ENCODE peak calls at places on chromosome 19, in five cellular contexts. One of them, this sample, is unnamed.

GRCh38 chr19:13014101-13014920 is 19.0 kb downstream of the NFIX start:
- DNase-seq in SK-N-SH: no peak
- DNase-seq in HCT116: no peak
- DNase-seq in GM23338: peak; percentile 70
- DNase-seq in PC-9: no peak
- DNase-seq in this sample: peak; percentile 76

GRCh38 chr19:8377598-8377997 is 12.6 kb upstream of the RAB11B start:
- DNase-seq in SK-N-SH: no peak
- DNase-seq in HCT116: no peak
- DNase-seq in GM23338: no peak
- DNase-seq in PC-9: no peak
- DNase-seq in this sample: no peak

GRCh38 chr19:9958451-9958850 is 22.1 kb upstream of the OLFM2 start:
- DNase-seq in SK-N-SH: no peak
- DNase-seq in HCT116: no peak
- DNase-seq in GM23338: no peak
- DNase-seq in PC-9: no peak
- DNase-seq in this sample: no peak

GRCh38 chr19:35901854-35902661 is at the start of gene HCST:
- DNase-seq in SK-N-SH: no peak
- DNase-seq in HCT116: no peak
- DNase-seq in GM23338: no peak
- DNase-seq in PC-9: no peak
- DNase-seq in this sample: peak; percentile 9

GRCh38 chr19:16897572-16898056 is 8.8 kb downstream of the F2RL3 start:
- DNase-seq in SK-N-SH: no peak
- DNase-seq in HCT116: no peak
- DNase-seq in GM23338: no peak
- DNase-seq in PC-9: no peak
- DNase-seq in this sample: no peak

GRCh38 chr19:48613852-48614435 is 932 bp downstream of the FAM83E start:
- DNase-seq in SK-N-SH: no peak
- DNase-seq in HCT116: no peak
- DNase-seq in GM23338: no peak
- DNase-seq in PC-9: no peak
- DNase-seq in this sample: no peak

GRCh38 chr19:37979547-37980082 is 72.6 kb downstream of the SIPA1L3 start:
- DNase-seq in SK-N-SH: peak; percentile 28
- DNase-seq in HCT116: no peak
- DNase-seq in GM23338: no peak
- DNase-seq in PC-9: no peak
- DNase-seq in this sample: no peak

GRCh38 chr19:49849433-49850220 is 1.3 kb upstream of the PTOV1 start:
- DNase-seq in SK-N-SH: no peak
- DNase-seq in HCT116: no peak
- DNase-seq in GM23338: no peak
- DNase-seq in PC-9: no peak
- DNase-seq in this sample: no peak

GRCh38 chr19:35716985-35717664 is 678 bp upstream of the KMT2B start:
- DNase-seq in SK-N-SH: peak; percentile 98
- DNase-seq in HCT116: peak; percentile 88
- DNase-seq in GM23338: peak; percentile 99
- DNase-seq in PC-9: peak; percentile 83
- DNase-seq in this sample: peak; percentile 77

GRCh38 chr19:31270897-31271568 is 78.2 kb downstream of the TSHZ3 start:
- DNase-seq in SK-N-SH: no peak
- DNase-seq in HCT116: no peak
- DNase-seq in GM23338: no peak
- DNase-seq in PC-9: no peak
- DNase-seq in this sample: no peak

GRCh38 chr19:32448026-32448425 is 42.5 kb downstream of the DPY19L3 start:
- DNase-seq in SK-N-SH: no peak
- DNase-seq in HCT116: no peak
- DNase-seq in GM23338: no peak
- DNase-seq in PC-9: no peak
- DNase-seq in this sample: no peak
- H3K9me2 ChIP-seq in SK-N-SH: no peaks in the 10 kb centered on the region
- H3K9me2 ChIP-seq in HCT116: no peaks in the 10 kb centered on the region
- H3K9me2 ChIP-seq in GM23338: no peaks in the 10 kb centered on the region
- H3K9me2 ChIP-seq in PC-9: no peaks in the 10 kb centered on the region
- H3K9me2 ChIP-seq in this sample: no peaks in the 10 kb centered on the region

GRCh38 chr19:1382250-1382649 is 1.5 kb upstream of the NDUFS7 start:
- DNase-seq in SK-N-SH: no peak
- DNase-seq in HCT116: no peak
- DNase-seq in GM23338: no peak
- DNase-seq in PC-9: no peak
- DNase-seq in this sample: no peak

GRCh38 chr19:1384478-1385110 is 887 bp downstream of the NDUFS7 start:
- DNase-seq in SK-N-SH: no peak
- DNase-seq in HCT116: no peak
- DNase-seq in GM23338: no peak
- DNase-seq in PC-9: no peak
- DNase-seq in this sample: no peak

GRCh38 chr19:1384085-1384462 is 367 bp downstream of the NDUFS7 start:
- DNase-seq in SK-N-SH: no peak
- DNase-seq in HCT116: no peak
- DNase-seq in GM23338: no peak
- DNase-seq in PC-9: no peak
- DNase-seq in this sample: no peak

GRCh38 chr19:1383014-1383310 is 745 bp upstream of the NDUFS7 start:
- DNase-seq in SK-N-SH: peak; percentile 85
- DNase-seq in HCT116: no peak
- DNase-seq in GM23338: no peak
- DNase-seq in PC-9: no peak
- DNase-seq in this sample: no peak

DNA sequence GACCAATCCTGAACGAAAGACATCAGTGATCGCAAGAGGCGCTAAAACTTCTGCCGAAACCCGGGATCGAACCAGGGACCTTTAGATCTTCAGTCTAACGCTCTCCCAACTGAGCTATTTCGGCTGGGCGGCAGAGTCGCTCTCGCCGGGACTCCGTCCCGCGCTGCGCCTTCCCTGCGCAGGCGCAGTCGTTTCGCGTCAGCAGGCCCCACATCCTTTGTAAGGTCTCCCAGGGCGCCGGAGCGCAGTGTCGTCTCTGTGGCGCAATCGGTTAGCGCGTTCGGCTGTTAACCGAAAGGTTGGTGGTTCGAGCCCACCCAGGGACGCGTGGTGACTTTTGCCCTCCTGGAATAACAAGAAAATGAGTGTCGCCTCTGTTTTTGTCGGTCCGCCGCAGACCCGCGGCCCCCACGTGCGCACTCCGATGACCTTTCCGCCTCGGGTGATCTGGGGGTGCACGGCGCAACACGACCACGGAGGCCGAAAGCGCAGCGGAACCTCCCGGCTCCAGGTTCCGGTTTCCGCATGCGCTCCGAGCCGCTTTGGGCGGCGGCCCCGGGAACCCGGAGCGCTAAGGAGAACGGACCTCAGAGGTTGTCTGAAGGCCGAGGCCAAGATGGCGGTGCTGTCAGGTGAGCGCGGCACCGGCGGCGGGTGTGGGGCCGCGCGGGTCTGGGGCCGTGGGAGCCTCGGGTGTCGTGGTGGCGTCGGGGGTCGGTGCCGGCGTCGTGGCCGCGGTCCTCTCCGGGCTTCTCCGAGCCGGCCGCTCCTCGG is at the start of gene NDUFS7:
- DNase-seq in SK-N-SH: peak; percentile 90
- DNase-seq in HCT116: peak; percentile 84
- DNase-seq in GM23338: peak; percentile 93
- DNase-seq in PC-9: peak; percentile 63
- DNase-seq in this sample: peak; percentile 83
- TF ChIP-seq CTCF in SK-N-SH: peak; percentile 39
- TF ChIP-seq CTCF in HCT116: peak; percentile 16
- TF ChIP-seq CTCF in GM23338: no peak
- TF ChIP-seq CTCF in PC-9: no peak
- TF ChIP-seq CTCF in this sample: no peak

DNA sequence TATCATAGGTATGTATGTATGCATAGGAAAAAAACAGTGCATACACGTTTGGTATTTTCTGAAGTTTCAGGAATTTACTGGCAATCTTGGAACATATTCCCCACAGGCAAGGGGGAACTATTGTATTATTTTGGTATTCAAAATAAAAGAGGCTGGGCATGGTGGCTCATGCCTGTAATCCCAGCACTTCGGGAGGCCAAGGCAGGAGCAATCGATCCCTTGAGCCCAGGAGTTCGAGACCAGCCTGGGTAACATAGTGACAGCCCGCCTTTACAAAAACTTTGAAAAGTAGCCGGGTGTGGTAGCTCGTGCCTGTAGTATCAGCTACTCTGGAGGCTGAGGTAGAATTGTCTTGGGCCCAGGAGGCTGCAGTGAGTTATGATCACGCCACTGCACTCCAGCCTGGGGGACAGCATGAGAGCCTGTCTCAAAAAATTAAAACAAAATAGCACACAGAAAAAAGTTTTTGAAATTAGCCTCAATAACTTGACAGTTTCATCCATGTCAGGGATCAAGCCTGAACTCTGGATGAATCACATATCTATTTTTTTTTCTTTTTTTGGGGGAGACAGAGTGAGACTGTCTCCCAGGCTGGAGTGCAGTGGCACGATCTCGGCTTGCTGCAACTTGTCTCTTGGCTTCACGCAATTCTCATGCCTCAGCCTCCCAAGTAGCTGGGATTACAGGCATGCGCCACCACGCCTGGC is 29.1 kb upstream of the HOMER3 start:
- DNase-seq in SK-N-SH: no peak
- DNase-seq in HCT116: no peak
- DNase-seq in GM23338: no peak
- DNase-seq in PC-9: no peak
- DNase-seq in this sample: no peak
- H3K4me1 ChIP-seq in SK-N-SH: peaks cover 15% of the 10 kb centered on the region
- H3K4me1 ChIP-seq in HCT116: peaks cover 33% of the 10 kb centered on the region
- H3K4me1 ChIP-seq in GM23338: no peaks in the 10 kb centered on the region
- H3K4me1 ChIP-seq in PC-9: peaks cover 45% of the 10 kb centered on the region
- H3K4me1 ChIP-seq in this sample: peaks cover 29% of the 10 kb centered on the region

GRCh38 chr19:29539131-29539530 is 13.3 kb downstream of the VSTM2B start:
- DNase-seq in SK-N-SH: no peak
- DNase-seq in HCT116: no peak
- DNase-seq in GM23338: no peak
- DNase-seq in PC-9: no peak
- DNase-seq in this sample: no peak

GRCh38 chr19:29539668-29540067 is 13.9 kb downstream of the VSTM2B start:
- DNase-seq in SK-N-SH: no peak
- DNase-seq in HCT116: no peak
- DNase-seq in GM23338: no peak
- DNase-seq in PC-9: no peak
- DNase-seq in this sample: no peak

GRCh38 chr19:29538651-29539050 is 12.9 kb downstream of the VSTM2B start:
- DNase-seq in SK-N-SH: no peak
- DNase-seq in HCT116: no peak
- DNase-seq in GM23338: no peak
- DNase-seq in PC-9: no peak
- DNase-seq in this sample: no peak

GRCh38 chr19:29541473-29542253 is 15.9 kb downstream of the VSTM2B start:
- DNase-seq in SK-N-SH: no peak
- DNase-seq in HCT116: no peak
- DNase-seq in GM23338: no peak
- DNase-seq in PC-9: no peak
- DNase-seq in this sample: no peak

DNA sequence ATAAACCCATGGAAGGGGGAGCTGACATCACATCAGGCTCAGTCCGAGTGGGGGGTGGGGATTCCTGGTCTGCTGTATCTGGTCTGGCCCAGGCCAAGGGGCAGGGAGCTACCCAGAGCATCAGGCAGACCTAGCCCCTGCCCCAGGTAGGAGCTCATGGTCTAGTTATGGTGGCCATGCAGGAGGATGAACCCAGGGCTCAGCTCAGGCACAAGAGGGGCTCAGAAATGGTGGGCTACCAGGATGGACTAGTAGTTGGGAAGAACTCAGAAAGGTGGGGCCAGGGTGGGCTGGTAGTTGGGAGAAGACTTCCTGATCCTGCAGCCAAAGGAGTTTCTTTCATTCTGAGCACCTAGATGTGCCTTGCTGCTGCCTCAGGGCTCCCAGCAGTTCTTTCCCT is 14.3 kb downstream of the VSTM2B start:
- DNase-seq in SK-N-SH: no peak
- DNase-seq in HCT116: no peak
- DNase-seq in GM23338: no peak
- DNase-seq in PC-9: no peak
- DNase-seq in this sample: no peak
- H3K9me2 ChIP-seq in SK-N-SH: no peaks in the 10 kb centered on the region
- H3K9me2 ChIP-seq in HCT116: no peaks in the 10 kb centered on the region
- H3K9me2 ChIP-seq in GM23338: peaks cover 12% of the 10 kb centered on the region
- H3K9me2 ChIP-seq in PC-9: no peaks in the 10 kb centered on the region
- H3K9me2 ChIP-seq in this sample: no peaks in the 10 kb centered on the region

GRCh38 chr19:5805465-5806132 is 732 bp downstream of the NRTN start:
- DNase-seq in SK-N-SH: peak; percentile 91
- DNase-seq in HCT116: no peak
- DNase-seq in GM23338: peak; percentile 97
- DNase-seq in PC-9: peak; percentile 42
- DNase-seq in this sample: peak; percentile 82
- TF ChIP-seq CTCF in SK-N-SH: peak; percentile 78
- TF ChIP-seq CTCF in HCT116: peak; percentile 83
- TF ChIP-seq CTCF in GM23338: peak; percentile 79
- TF ChIP-seq CTCF in PC-9: peak; percentile 75
- TF ChIP-seq CTCF in this sample: peak; percentile 96